ENCODE peak calls at places on chromosomes 16 and 17, in seven cellular contexts. S, Q, G, Y, K, W and V are unnamed samples.

GRCh38 chr17:66983414-66984021 is 19.0 kb downstream of the CACNG4 start:
- DNase-seq in S (no peak), W (no peak), G (no peak), Q (no peak), K (no peak), Y (no peak), V (no peak)

GRCh38 chr17:42153919-42154491 is 784 bp downstream of the RAB5C start:
- DNase-seq in S (no peak), K (peak), W (no peak), Y (no peak), G (no peak), Q (peak), V (no peak)

GRCh38 chr17:37512442-37513070 is 22.9 kb downstream of the DUSP14 start:
- DNase-seq in Y (no peak), Q (no peak), S (no peak), G (no peak), K (no peak), W (no peak), V (no peak)

GRCh38 chr17:66228887-66229782 is at the start of gene APOH:
- DNase-seq in K (no peak), W (peak), Q (no peak), Y (no peak), S (no peak), G (no peak), V (no peak)

GRCh38 chr16:10509534-10510025 is 70.8 kb downstream of the EMP2 start:
- DNase-seq in W (peak), S (peak), G (peak), Y (no peak), Q (peak), K (peak), V (peak)

GRCh38 chr17:41589301-41589700 is 2.6 kb upstream of the KRT14 start:
- DNase-seq in K (no peak), G (no peak), Y (no peak), S (no peak), Q (no peak), W (no peak), V (no peak)

GRCh38 chr17:3920940-3921852 is 4.9 kb upstream of the P2RX1 start:
- DNase-seq in W (no peak), Y (no peak), G (peak), Q (no peak), K (no peak), S (no peak), V (no peak)

GRCh38 chr17:70343134-70343533 is 173.8 kb downstream of the KCNJ2 start:
- DNase-seq in Y (no peak), S (no peak), W (no peak), K (no peak), G (no peak), Q (no peak), V (no peak)

GRCh38 chr17:32777436-32777835 is 99.5 kb downstream of the MYO1D start:
- DNase-seq in W (peak), S (no peak), Q (peak), K (peak), Y (no peak), G (no peak), V (no peak)

GRCh38 chr16:72199938-72200337 is 28.0 kb upstream of the PMFBP1 start:
- DNase-seq in G (no peak), Q (no peak), W (no peak), S (no peak), K (no peak), Y (no peak), V (no peak)

GRCh38 chr16:58116046-58116445 is 13.1 kb downstream of the CFAP20 start:
- DNase-seq in Y (no peak), G (no peak), S (no peak), Q (no peak), W (no peak), K (no peak), V (no peak)

GRCh38 chr17:81271226-81271625 is 23.9 kb downstream of the SLC38A10 start:
- DNase-seq in Y (no peak), Q (no peak), G (no peak), K (no peak), S (no peak), W (no peak), V (no peak)

GRCh38 chr16:11794991-11795886 is 1.8 kb downstream of the ZC3H7A start:
- DNase-seq in G (no peak), W (no peak), Y (no peak), Q (no peak), K (no peak), S (no peak), V (no peak)

GRCh38 chr16:57304169-57305061 is 19.9 kb upstream of the PLLP start:
- DNase-seq in G (no peak), Y (peak), K (peak), Q (peak), W (peak), S (peak), V (no peak)

GRCh38 chr16:22386976-22387375 is 12.6 kb upstream of the CDR2 start:
- DNase-seq in S (no peak), K (peak), G (no peak), W (no peak), Q (peak), Y (no peak), V (no peak)

GRCh38 chr16:66970775-66971725 is 10.0 kb downstream of the CES3 start:
- DNase-seq in Y (peak), Q (peak), W (peak), K (peak), S (no peak), G (no peak), V (peak)

GRCh38 chr17:74917430-74917829 is 5.6 kb downstream of the USH1G start:
- DNase-seq in S (no peak), W (no peak), G (no peak), Q (no peak), K (no peak), Y (no peak), V (no peak)

GRCh38 chr17:46159686-46160085 is 33.5 kb downstream of the KANSL1 start:
- DNase-seq in S (no peak), K (peak), Q (peak), G (no peak), W (no peak), Y (no peak), V (no peak)

GRCh38 chr16:71600822-71601221 is 23.9 kb upstream of the TAT start:
- DNase-seq in Q (no peak), Y (no peak), W (no peak), G (no peak), S (no peak), K (no peak), V (no peak)

GRCh38 chr16:56041556-56042140 is 149.6 kb upstream of the GNAO1 start:
- DNase-seq in Q (no peak), K (no peak), S (peak), Y (no peak), W (peak), G (no peak), V (peak)

GRCh38 chr16:29729116-29729521 is 16.7 kb downstream of the C16orf54 start:
- DNase-seq in Y (no peak), S (no peak), W (peak), G (no peak), Q (peak), K (peak), V (no peak)

GRCh38 chr17:41547921-41548843 is 20.1 kb upstream of the KRT19 start:
- DNase-seq in Y (peak), S (no peak), K (peak), W (peak), Q (peak), G (no peak), V (peak)

GRCh38 chr16:50667497-50668367 is 13.4 kb downstream of the SNX20 start:
- DNase-seq in K (no peak), Y (no peak), G (no peak), Q (no peak), W (no peak), S (peak), V (peak)

GRCh38 chr17:26792486-26792885 is 501.4 kb upstream of the WSB1 start:
- DNase-seq in W (no peak), Y (no peak), G (no peak), Q (no peak), S (no peak), K (peak), V (no peak)

GRCh38 chr16:87244646-87245197 is 72.5 kb downstream of the C16orf95 start:
- DNase-seq in S (no peak), Y (no peak), G (no peak), W (no peak), K (no peak), Q (no peak), V (no peak)

GRCh38 chr16:87608400-87608985 is 6.2 kb downstream of the JPH3 start:
- DNase-seq in W (peak), K (peak), G (no peak), Y (peak), Q (peak), S (peak), V (peak)

GRCh38 chr16:15652293-15653001 is 2.4 kb downstream of the NDE1 start:
- DNase-seq in S (no peak), K (no peak), Y (no peak), G (no peak), Q (no peak), W (no peak), V (no peak)

GRCh38 chr16:56956076-56956475 is 5.7 kb upstream of the CETP start:
- DNase-seq in W (no peak), G (no peak), S (no peak), Y (no peak), Q (no peak), K (no peak), V (no peak)

GRCh38 chr17:71335212-71335611 is 785.6 kb upstream of the SOX9 start:
- DNase-seq in S (no peak), G (no peak), Y (no peak), W (no peak), K (no peak), Q (no peak), V (no peak)

GRCh38 chr17:66734544-66734943 is 100.4 kb upstream of the CACNG5 start:
- DNase-seq in Y (no peak), K (no peak), G (no peak), S (no peak), W (no peak), Q (no peak), V (no peak)

GRCh38 chr16:54152362-54153239 is 134.0 kb downstream of the IRX3 start:
- DNase-seq in G (no peak), Y (no peak), W (no peak), Q (no peak), S (no peak), K (no peak), V (no peak)

GRCh38 chr16:74582984-74583383 is 23.9 kb downstream of the GLG1 start:
- DNase-seq in K (no peak), Q (no peak), G (no peak), S (no peak), W (peak), Y (no peak), V (no peak)

DNA sequence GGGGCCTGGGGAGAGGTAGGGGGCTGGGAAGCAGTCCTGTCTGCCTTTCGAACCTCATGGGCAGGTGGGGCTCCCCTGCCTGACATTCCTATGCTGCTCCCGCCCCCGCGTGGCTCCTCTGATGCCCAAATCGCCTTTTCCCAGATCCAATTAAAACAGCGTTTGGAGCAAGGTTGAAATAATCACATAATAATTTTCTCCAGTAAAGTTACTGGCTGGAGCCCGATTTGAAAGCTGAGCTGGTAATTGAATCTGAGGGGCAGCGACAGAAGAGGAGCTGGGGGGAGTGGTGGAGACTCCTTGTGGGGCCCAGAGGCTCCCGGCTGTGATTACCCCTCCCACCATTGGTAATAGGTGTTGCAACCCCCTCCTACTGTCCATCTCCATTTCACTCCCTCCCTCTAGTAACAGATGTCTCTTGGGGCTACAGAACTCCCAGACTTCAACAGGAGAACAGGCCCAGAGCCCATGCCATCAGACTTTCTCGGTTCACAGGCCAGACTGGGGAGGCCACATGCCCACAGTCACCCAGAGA is 38.9 kb upstream of the C1QL1 start:
- DNase-seq in Y (no peak), W (no peak), G (no peak), S (no peak), Q (no peak), K (no peak), V (no peak)
- TF ChIP-seq CTCF in Y (no peak), W (no peak), G (no peak), S (no peak), Q (no peak), K (no peak), V (no peak)

GRCh38 chr17:17691468-17692263 is 10.4 kb downstream of the RAI1 start:
- DNase-seq in S (peak), Y (no peak), G (no peak), W (no peak), Q (no peak), K (no peak), V (peak)

GRCh38 chr17:17693955-17694228 is 12.6 kb downstream of the RAI1 start:
- DNase-seq in Q (no peak), G (no peak), Y (no peak), K (no peak), W (no peak), S (no peak), V (no peak)

GRCh38 chr17:17694229-17695081 is 13.2 kb downstream of the RAI1 start:
- DNase-seq in G (peak), Q (peak), W (peak), K (peak), Y (peak), S (peak), V (peak)

GRCh38 chr17:17693253-17693954 is 12.1 kb downstream of the RAI1 start:
- DNase-seq in S (no peak), G (no peak), Q (no peak), W (peak), K (peak), Y (peak), V (no peak)

DNA sequence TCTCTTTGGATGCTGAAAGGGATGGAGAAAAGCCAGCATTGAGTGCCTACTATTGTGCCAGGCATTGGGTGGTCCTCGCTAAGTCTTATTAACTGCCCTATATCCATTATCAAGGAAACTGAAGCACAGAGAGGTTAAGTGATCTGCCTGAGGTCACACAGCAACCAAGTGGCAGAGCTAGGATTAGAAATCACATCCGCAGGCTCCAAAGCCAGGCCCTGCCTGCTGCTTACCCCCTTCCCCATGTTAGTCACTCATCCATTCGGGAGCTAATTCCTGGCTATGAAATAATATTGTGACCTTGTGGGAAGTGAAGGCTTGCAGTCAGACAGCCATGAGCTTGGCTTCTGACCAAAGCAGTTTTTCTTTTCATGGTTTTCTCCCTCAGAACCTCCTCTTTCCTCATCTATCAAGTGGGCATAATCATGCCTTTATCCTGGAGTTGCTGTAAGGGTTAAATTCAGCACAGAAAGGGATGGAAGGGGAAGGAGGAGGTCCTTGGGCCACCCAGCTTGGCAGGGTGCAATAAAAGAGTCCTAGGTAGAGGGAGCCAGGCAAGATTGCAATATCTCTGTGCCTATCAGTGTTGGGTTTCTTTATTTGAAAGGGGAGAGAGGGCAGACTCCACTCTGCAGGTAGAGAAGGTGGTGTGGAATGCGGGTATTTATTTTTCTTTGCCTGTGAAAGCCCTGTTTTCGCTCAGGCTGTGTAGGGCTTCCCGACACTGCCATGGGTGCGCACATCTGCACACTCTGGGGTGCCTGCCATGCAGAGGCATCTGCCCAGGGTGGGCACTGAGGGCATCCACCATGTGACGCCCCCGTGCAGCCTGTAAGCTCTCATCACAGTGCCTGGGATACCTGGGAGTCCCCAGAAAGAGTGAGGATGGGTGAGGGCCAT is 11.3 kb downstream of the RAI1 start:
- DNase-seq in Q (no peak), Y (no peak), W (peak), G (no peak), K (peak), S (no peak), V (no peak)
- TF ChIP-seq CTCF in Q (no peak), Y (no peak), W (peak), G (no peak), K (no peak), S (no peak), V (no peak)

GRCh38 chr16:88657371-88657770 is 5.5 kb downstream of the MVD start:
- DNase-seq in K (no peak), G (no peak), Y (no peak), W (no peak), Q (no peak), S (no peak), V (no peak)
- TF ChIP-seq CTCF in K (no peak), G (no peak), Y (no peak), W (no peak), Q (no peak), S (no peak), V (no peak)

DNA sequence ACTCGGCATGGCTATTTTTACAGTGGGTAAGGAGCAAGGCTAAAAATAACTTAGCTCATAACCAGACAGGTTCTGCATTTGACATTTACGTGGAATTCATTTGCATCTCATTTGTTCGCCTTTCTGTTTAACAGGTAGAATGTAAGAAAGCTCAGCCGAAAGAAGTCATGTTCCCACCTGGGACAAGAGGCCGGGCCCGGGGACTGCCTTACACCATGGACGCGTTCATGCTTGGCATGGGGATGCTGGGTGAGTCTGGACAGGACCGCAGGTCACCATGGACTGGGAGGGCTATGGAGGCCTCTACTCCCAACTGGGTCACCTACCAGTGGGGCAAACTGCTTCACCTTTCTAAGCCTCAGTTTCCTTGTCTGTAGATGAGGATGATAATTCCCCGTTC is 129.3 kb downstream of the CCDC182 start:
- DNase-seq in G (no peak), Y (peak), S (no peak), Q (no peak), W (no peak), K (no peak), V (no peak)
- TF ChIP-seq CTCF in G (no peak), Y (no peak), S (no peak), Q (no peak), W (no peak), K (no peak), V (no peak)

DNA sequence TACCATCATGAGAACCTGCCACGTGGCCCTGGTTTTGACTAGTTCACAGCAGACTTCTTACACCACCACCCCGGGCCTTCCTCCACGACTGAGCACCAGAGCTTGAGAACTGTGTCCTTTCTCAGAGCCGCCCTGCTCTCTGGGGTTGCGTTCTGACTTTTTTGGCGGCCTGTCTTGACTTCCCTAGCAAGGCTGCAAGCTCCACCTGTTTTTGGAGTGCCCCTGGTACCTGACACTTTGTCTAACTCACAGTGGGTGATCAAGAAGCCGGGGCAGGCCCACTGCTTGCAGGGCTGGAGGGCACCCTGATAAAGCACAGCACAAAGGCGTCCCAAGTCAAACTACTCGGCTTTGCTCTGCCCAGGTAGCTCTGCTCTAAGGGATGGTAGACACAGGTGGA is 154.3 kb downstream of the SDK2 start:
- DNase-seq in Y (no peak), W (no peak), K (no peak), Q (no peak), G (no peak), S (no peak), V (no peak)
- TF ChIP-seq CTCF in Y (no peak), W (no peak), K (no peak), Q (no peak), G (no peak), S (no peak), V (no peak)

DNA sequence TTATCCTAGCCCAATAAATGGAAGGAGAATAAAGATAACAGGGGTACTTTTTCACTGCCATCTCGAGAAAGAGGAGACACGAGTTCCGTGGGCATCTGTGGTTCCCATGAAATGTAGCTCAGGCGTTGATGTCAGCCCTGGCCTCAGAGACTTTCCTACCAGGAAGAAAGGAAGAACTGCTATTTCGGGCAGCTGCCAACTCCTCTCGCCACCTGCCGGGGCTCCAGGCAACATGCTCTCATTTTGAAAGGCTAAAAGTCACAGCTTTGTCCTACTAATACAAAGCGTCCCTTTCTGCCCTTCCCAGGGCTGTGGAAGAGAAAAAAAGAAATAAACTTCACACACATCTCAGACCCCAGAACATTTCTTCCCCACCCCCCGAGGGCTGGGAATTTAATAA is 65.8 kb downstream of the DHRS7C start:
- DNase-seq in G (no peak), Q (no peak), S (no peak), Y (no peak), W (peak), K (peak), V (no peak)
- TF ChIP-seq CTCF in G (no peak), Q (peak), S (no peak), Y (no peak), W (no peak), K (no peak), V (no peak)

GRCh38 chr16:1564325-1564724 is 30.9 kb downstream of the TMEM204 start:
- DNase-seq in K (no peak), W (no peak), G (peak), Q (no peak), Y (no peak), S (no peak), V (peak)
- TF ChIP-seq CTCF in K (no peak), W (peak), G (peak), Q (peak), Y (peak), S (no peak), V (peak)